ENCODE peak calls at places on chromosome 12, in nine cellular contexts. R is cardiac fibroblast, H is Panc1, T is fibroblast of villous mesenchyme, C is GM10248, K is upper lobe of right lung, Q is neural progenitor cell, L is colonic mucosa, Y is OCI-LY7. G is an unnamed sample.

GRCh38 chr12:46487567-46488131 is 115.1 kb upstream of the SLC38A2 start:
- DNase-seq in R (no peak), H (no peak), T (no peak), C (peak), K (no peak), Q (no peak), L (no peak), Y (peak), G (no peak)

GRCh38 chr12:120013659-120014380 is 24.8 kb downstream of the BICDL1 start:
- DNase-seq in R (no peak), H (peak), T (peak), C (peak), K (no peak), Q (no peak), L (no peak), Y (no peak), G (no peak)

GRCh38 chr12:78457951-78458350 is 406.6 kb upstream of the SYT1 start:
- DNase-seq in R (peak), H (no peak), T (peak), C (peak), K (no peak), Q (no peak), L (no peak), Y (peak), G (no peak)

GRCh38 chr12:19036673-19037357 is 92.7 kb upstream of the PLEKHA5 start:
- DNase-seq in R (no peak), H (no peak), T (peak), C (no peak), K (no peak), Q (no peak), L (no peak), Y (no peak), G (no peak)

GRCh38 chr12:68815232-68815927 is 7.4 kb downstream of the MDM2 start:
- DNase-seq in R (no peak), H (no peak), T (no peak), C (no peak), K (no peak), Q (no peak), L (no peak), Y (no peak), G (no peak)

GRCh38 chr12:119683413-119683812 is 15.5 kb downstream of the PRKAB1 start:
- DNase-seq in R (peak), H (no peak), T (no peak), C (no peak), K (no peak), Q (no peak), L (no peak), Y (no peak), G (no peak)

GRCh38 chr12:104733717-104734175 is 224.3 kb downstream of the SLC41A2 start:
- DNase-seq in R (peak), H (no peak), T (no peak), C (peak), K (peak), Q (peak), L (no peak), Y (peak), G (no peak)

GRCh38 chr12:124764870-124765570 is 98.6 kb downstream of the SCARB1 start:
- DNase-seq in R (peak), H (no peak), T (peak), C (no peak), K (no peak), Q (no peak), L (no peak), Y (no peak), G (no peak)

GRCh38 chr12:3543826-3544225 is 52.8 kb downstream of the PRMT8 start:
- DNase-seq in R (no peak), H (no peak), T (no peak), C (no peak), K (no peak), Q (no peak), L (no peak), Y (no peak), G (no peak)

GRCh38 chr12:65280306-65280705 is 1.8 kb downstream of the MSRB3 start:
- DNase-seq in R (peak), H (no peak), T (peak), C (no peak), K (no peak), Q (no peak), L (no peak), Y (no peak), G (no peak)

GRCh38 chr12:14937014-14937413 is 1.3 kb downstream of the ERP27 start:
- DNase-seq in R (no peak), H (no peak), T (no peak), C (no peak), K (no peak), Q (no peak), L (no peak), Y (no peak), G (no peak)

GRCh38 chr12:107109726-107110518 is 16.6 kb upstream of the CRY1 start:
- DNase-seq in R (peak), H (no peak), T (no peak), C (no peak), K (no peak), Q (no peak), L (no peak), Y (no peak), G (no peak)

GRCh38 chr12:49342066-49342913 is 4.4 kb upstream of the DNAJC22 start:
- DNase-seq in R (peak), H (peak), T (peak), C (peak), K (peak), Q (peak), L (peak), Y (peak), G (peak)

GRCh38 chr12:98385636-98386035 is 129.8 kb upstream of the TMPO start:
- DNase-seq in R (no peak), H (no peak), T (no peak), C (no peak), K (no peak), Q (no peak), L (no peak), Y (no peak), G (no peak)

DNA sequence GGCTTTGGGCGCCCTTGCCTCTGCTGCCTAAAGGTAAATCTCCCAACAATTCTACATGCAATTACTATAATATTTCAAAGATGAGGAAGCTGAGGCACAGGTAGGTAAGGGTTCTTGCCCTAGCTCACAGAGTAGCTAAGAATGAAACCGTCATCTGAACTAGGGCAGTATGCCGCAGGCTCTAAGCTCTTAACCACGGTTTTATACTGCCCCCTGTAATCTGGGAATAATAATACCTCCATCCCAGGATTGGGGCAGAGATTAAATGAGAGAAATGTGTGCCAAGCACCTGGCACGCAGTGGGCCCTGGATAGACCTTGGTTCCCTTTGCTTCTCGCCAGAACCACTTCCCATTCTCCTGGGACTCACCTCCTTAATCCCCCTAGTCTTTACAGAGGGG is 1.5 kb upstream of the HRK start:
- DNase-seq in R (peak), H (no peak), T (peak), C (peak), K (no peak), Q (peak), L (no peak), Y (peak), G (no peak)
- TF ChIP-seq CTCF in R (peak), H (peak), T (peak), C (peak), K (peak), Q (peak), L (no peak), Y (peak), G (no peak)

GRCh38 chr12:121043067-121043466 is 4.0 kb upstream of the OASL start:
- DNase-seq in R (no peak), H (no peak), T (no peak), C (no peak), K (no peak), Q (no peak), L (no peak), Y (no peak), G (no peak)
- TF ChIP-seq CTCF in R (no peak), H (no peak), T (no peak), C (no peak), K (no peak), Q (no peak), L (no peak), Y (no peak), G (no peak)

DNA sequence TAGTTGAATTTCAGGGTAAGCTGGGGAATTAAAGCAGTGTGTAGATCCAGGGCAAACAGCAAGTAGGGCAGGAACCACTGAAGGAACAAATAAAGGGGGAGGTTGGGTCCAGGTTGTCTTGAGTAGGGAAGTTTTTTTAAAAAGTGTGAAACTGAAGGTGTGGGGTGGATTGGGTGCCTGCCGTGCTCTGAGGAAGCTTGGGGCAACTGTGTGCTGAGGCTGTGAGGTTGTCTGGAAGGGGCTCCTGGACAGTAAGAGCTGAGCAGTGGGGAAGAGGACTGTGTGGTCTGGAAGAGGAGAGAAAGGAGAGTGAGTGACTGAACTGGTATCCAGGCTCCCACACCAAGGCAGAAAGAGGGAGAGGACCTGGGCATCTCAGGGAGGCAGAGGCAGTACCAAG is 10.9 kb upstream of the GPR162 start:
- DNase-seq in R (no peak), H (no peak), T (no peak), C (no peak), K (no peak), Q (no peak), L (no peak), Y (no peak), G (no peak)
- TF ChIP-seq CTCF in R (no peak), H (no peak), T (no peak), C (no peak), K (no peak), Q (no peak), L (no peak), Y (no peak), G (no peak)

GRCh38 chr12:130715150-130715995 is 726 bp downstream of the RIMBP2 start:
- DNase-seq in R (no peak), H (no peak), T (no peak), C (no peak), K (no peak), Q (peak), L (no peak), Y (no peak), G (no peak)
- TF ChIP-seq CTCF in R (no peak), H (no peak), T (no peak), C (no peak), K (no peak), Q (no peak), L (no peak), Y (no peak), G (no peak)

GRCh38 chr12:111313833-111314259 is 55.0 kb downstream of the PHETA1 start:
- DNase-seq in R (peak), H (peak), T (peak), C (peak), K (peak), Q (peak), L (peak), Y (peak), G (peak)
- TF ChIP-seq CTCF in R (peak), H (peak), T (peak), C (peak), K (peak), Q (peak), L (peak), Y (peak), G (peak)

GRCh38 chr12:56333679-56334489 is at the start of gene PAN2:
- DNase-seq in R (peak), H (peak), T (peak), C (peak), K (peak), Q (peak), L (peak), Y (peak), G (peak)
- TF ChIP-seq CTCF in R (peak), H (no peak), T (peak), C (peak), K (peak), Q (peak), L (no peak), Y (peak), G (peak)

GRCh38 chr12:122499991-122500684 is 594 bp downstream of the ZCCHC8 start:
- DNase-seq in R (peak), H (no peak), T (peak), C (peak), K (peak), Q (no peak), L (peak), Y (peak), G (peak)

GRCh38 chr12:122503783-122504590 is 3.3 kb upstream of the ZCCHC8 start:
- DNase-seq in R (no peak), H (no peak), T (no peak), C (no peak), K (no peak), Q (no peak), L (no peak), Y (no peak), G (no peak)

GRCh38 chr12:122501489-122501989 is 807 bp upstream of the ZCCHC8 start:
- DNase-seq in R (no peak), H (no peak), T (no peak), C (no peak), K (no peak), Q (no peak), L (no peak), Y (no peak), G (no peak)

GRCh38 chr12:122503147-122503751 is 2.5 kb upstream of the ZCCHC8 start:
- DNase-seq in R (no peak), H (no peak), T (no peak), C (no peak), K (no peak), Q (no peak), L (no peak), Y (peak), G (no peak)

GRCh38 chr12:122500685-122501488 is at the start of gene ZCCHC8:
- DNase-seq in R (peak), H (peak), T (peak), C (peak), K (peak), Q (peak), L (peak), Y (peak), G (peak)
- TF ChIP-seq CTCF in R (no peak), H (no peak), T (peak), C (peak), K (no peak), Q (peak), L (no peak), Y (peak), G (peak)

GRCh38 chr12:53489242-53489915 is 9.9 kb downstream of the MAP3K12 start:
- DNase-seq in R (no peak), H (no peak), T (no peak), C (no peak), K (peak), Q (no peak), L (no peak), Y (no peak), G (no peak)

GRCh38 chr12:53493610-53494391 is 5.5 kb downstream of the MAP3K12 start:
- DNase-seq in R (no peak), H (no peak), T (no peak), C (no peak), K (peak), Q (peak), L (no peak), Y (peak), G (no peak)

GRCh38 chr12:53492188-53492587 is 7.1 kb downstream of the MAP3K12 start:
- DNase-seq in R (no peak), H (no peak), T (no peak), C (no peak), K (peak), Q (peak), L (no peak), Y (no peak), G (no peak)

GRCh38 chr12:53495903-53496751 is 3.1 kb downstream of the MAP3K12 start:
- DNase-seq in R (peak), H (no peak), T (peak), C (no peak), K (peak), Q (peak), L (peak), Y (no peak), G (peak)

GRCh38 chr12:53492830-53493609 is 6.2 kb downstream of the MAP3K12 start:
- DNase-seq in R (peak), H (peak), T (peak), C (peak), K (peak), Q (peak), L (peak), Y (peak), G (peak)
- TF ChIP-seq CTCF in R (no peak), H (no peak), T (no peak), C (no peak), K (no peak), Q (no peak), L (no peak), Y (peak), G (no peak)

DNA sequence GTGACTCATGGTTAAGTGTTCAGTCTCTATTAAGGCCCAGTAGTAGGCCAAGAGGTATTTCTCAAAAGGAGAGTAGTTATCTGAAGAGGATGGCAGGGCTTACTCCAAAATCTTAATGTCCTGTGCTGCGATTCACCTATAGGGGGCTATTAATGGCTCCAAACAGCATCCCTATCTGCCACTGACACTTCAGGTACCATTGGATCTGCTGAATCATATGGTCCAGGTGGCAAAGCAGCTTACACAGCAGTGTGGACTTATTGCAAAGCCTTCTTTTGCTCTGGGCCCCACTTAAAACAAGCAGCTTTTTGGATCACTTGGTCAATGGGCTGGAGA is 60.8 kb upstream of the ATP2B1 start:
- DNase-seq in R (no peak), H (no peak), T (no peak), C (no peak), K (no peak), Q (no peak), L (no peak), Y (no peak), G (no peak)
- TF ChIP-seq CTCF in R (no peak), H (no peak), T (no peak), C (no peak), K (no peak), Q (no peak), L (no peak), Y (no peak), G (no peak)

GRCh38 chr12:31117203-31118011 is 43.7 kb downstream of the DDX11 start:
- DNase-seq in R (peak), H (peak), T (peak), C (peak), K (no peak), Q (peak), L (peak), Y (peak), G (peak)
- TF ChIP-seq CTCF in R (peak), H (peak), T (peak), C (peak), K (peak), Q (peak), L (peak), Y (peak), G (peak)